ENCODE peak calls at places on chromosomes 2 and 18, in eight cellular contexts. H, P, Y, V, L, K, D and N are unnamed samples.

GRCh38 chr2:102708847-102709559 is 52.8 kb upstream of the TMEM182 start:
- DNase-seq in H (peak; percentile 35), P (no peak), Y (no peak), V (no peak), L (no peak), K (peak; percentile 30), D (no peak), N (no peak)

GRCh38 chr2:1766851-1767771 is 22.8 kb upstream of the PXDN start:
- DNase-seq in H (no peak), P (no peak), Y (no peak), V (no peak), L (no peak), K (no peak), D (no peak), N (no peak)

GRCh38 chr2:69926849-69927515 is 12.1 kb downstream of the MXD1 start:
- DNase-seq in H (peak; percentile 85), P (no peak), Y (no peak), V (no peak), L (no peak), K (peak; percentile 86), D (no peak), N (no peak)

GRCh38 chr18:45664824-45665763 is 49.8 kb downstream of the SLC14A2 start:
- DNase-seq in H (peak; percentile 81), P (peak; percentile 14), Y (peak; percentile 19), V (peak; percentile 33), L (no peak), K (peak; percentile 72), D (peak; percentile 61), N (peak; percentile 83)

GRCh38 chr18:79401494-79402208 is 5.9 kb downstream of the NFATC1 start:
- DNase-seq in H (no peak), P (no peak), Y (no peak), V (peak; percentile 22), L (no peak), K (no peak), D (no peak), N (no peak)

GRCh38 chr2:55992465-55992864 is 68.9 kb upstream of the EFEMP1 start:
- DNase-seq in H (peak; percentile 100), P (no peak), Y (no peak), V (no peak), L (no peak), K (peak; percentile 91), D (no peak), N (no peak)

GRCh38 chr2:110804915-110805314 is 72.5 kb downstream of the ACOXL start:
- DNase-seq in H (no peak), P (no peak), Y (no peak), V (no peak), L (no peak), K (no peak), D (peak; percentile 48), N (no peak)

GRCh38 chr2:143844986-143845385 is 674.9 kb downstream of the ZEB2 start:
- DNase-seq in H (no peak), P (no peak), Y (no peak), V (no peak), L (no peak), K (no peak), D (no peak), N (no peak)

GRCh38 chr18:75507636-75508035 is 80.1 kb upstream of the SMIM21 start:
- DNase-seq in H (peak; percentile 28), P (no peak), Y (no peak), V (no peak), L (no peak), K (peak; percentile 56), D (no peak), N (no peak)

GRCh38 chr2:35960596-35960995 is 395.0 kb upstream of the CRIM1 start:
- DNase-seq in H (no peak), P (no peak), Y (no peak), V (no peak), L (no peak), K (no peak), D (no peak), N (no peak)

GRCh38 chr2:36485521-36485920 is 112.4 kb downstream of the FEZ2 start:
- DNase-seq in H (peak; percentile 96), P (no peak), Y (no peak), V (no peak), L (no peak), K (peak; percentile 95), D (no peak), N (no peak)

GRCh38 chr18:44715245-44715644 is 34.6 kb downstream of the SETBP1 start:
- DNase-seq in H (peak; percentile 83), P (no peak), Y (no peak), V (peak; percentile 67), L (no peak), K (peak; percentile 52), D (no peak), N (no peak)

GRCh38 chr2:38076710-38077430 is 919 bp upstream of the CYP1B1 start:
- DNase-seq in H (peak; percentile 98), P (no peak), Y (no peak), V (peak; percentile 79), L (no peak), K (peak; percentile 92), D (no peak), N (no peak)